ENCODE peak calls at places on chromosomes 3 and 15, in five cellular contexts. N is neural progenitor cell, I is lower lobe of right lung, G is left ventricle myocardium inferior, W is pancreas. S is an unnamed sample.

GRCh38 chr3:44845528-44846520 is 15.9 kb upstream of the TMEM42 start:
- DNase-seq in N (no peak), I (no peak), G (peak; percentile 45), W (no peak), S (no peak)

GRCh38 chr3:100590114-100590839 is 19.1 kb upstream of the ADGRG7 start:
- DNase-seq in N (peak; percentile 64), I (no peak), G (no peak), W (no peak), S (peak; percentile 50)

GRCh38 chr15:96629501-96629900 is 299.0 kb downstream of the NR2F2 start:
- DNase-seq in N (no peak), I (no peak), G (peak; percentile 45), W (no peak), S (no peak)

GRCh38 chr3:78765671-78766485 is 1001.9 kb downstream of the ROBO1 start:
- DNase-seq in N (no peak), I (no peak), G (no peak), W (no peak), S (no peak)

GRCh38 chr3:18657858-18658820 is 233.0 kb upstream of the SATB1 start:
- DNase-seq in N (no peak), I (no peak), G (no peak), W (no peak), S (no peak)

GRCh38 chr3:16147226-16147625 is 27.3 kb upstream of the GALNT15 start:
- DNase-seq in N (no peak), I (no peak), G (no peak), W (no peak), S (no peak)

GRCh38 chr3:56917337-56917697 is 115.6 kb upstream of the ARHGEF3 start:
- DNase-seq in N (no peak), I (no peak), G (no peak), W (no peak), S (no peak)

GRCh38 chr15:72770673-72771328 is 12.8 kb downstream of the ADPGK start:
- DNase-seq in N (no peak), I (no peak), G (no peak), W (no peak), S (no peak)

GRCh38 chr3:111073186-111073585 is 1.6 kb downstream of the NECTIN3 start:
- DNase-seq in N (no peak), I (no peak), G (no peak), W (no peak), S (no peak)

GRCh38 chr3:149393355-149394165 is 16.1 kb upstream of the TM4SF1 start:
- DNase-seq in N (peak; percentile 82), I (peak; percentile 84), G (peak; percentile 68), W (no peak), S (no peak)

GRCh38 chr3:113668015-113668414 is 28.4 kb downstream of the USF3 start:
- DNase-seq in N (no peak), I (no peak), G (no peak), W (no peak), S (no peak)

GRCh38 chr15:70964058-70964457 is 71.4 kb downstream of the LRRC49 start:
- DNase-seq in N (no peak), I (no peak), G (no peak), W (no peak), S (no peak)

GRCh38 chr15:79896131-79896633 is 632 bp downstream of the MTHFS start:
- DNase-seq in N (peak; percentile 8), I (no peak), G (no peak), W (no peak), S (no peak)

GRCh38 chr15:64476550-64476949 is 16.2 kb downstream of the ZNF609 start:
- DNase-seq in N (no peak), I (no peak), G (no peak), W (no peak), S (no peak)

GRCh38 chr15:69532066-69532465 is 79.4 kb downstream of the RPLP1 start:
- DNase-seq in N (no peak), I (no peak), G (no peak), W (no peak), S (no peak)

DNA sequence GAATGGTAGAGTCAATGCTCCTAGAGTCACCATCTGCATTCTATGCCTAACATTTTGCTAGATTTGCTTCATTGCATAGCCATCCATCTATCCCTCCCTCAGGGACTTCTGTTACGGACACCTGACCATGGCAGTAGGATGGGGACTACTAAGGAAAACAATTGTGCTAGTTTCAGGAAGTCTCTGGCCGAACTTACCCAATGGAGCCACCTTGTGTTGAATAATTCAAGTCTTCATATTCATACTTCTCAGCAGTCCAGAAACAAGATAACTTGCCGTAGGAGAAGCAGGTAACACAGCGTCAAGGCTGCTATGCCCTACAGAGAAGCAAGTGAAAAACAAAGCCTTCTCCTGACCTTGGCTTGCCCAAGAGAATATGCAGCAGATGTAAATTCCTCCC is 685.3 kb downstream of the GRM7 start:
- DNase-seq in N (no peak), I (no peak), G (no peak), W (no peak), S (no peak)
- TF ChIP-seq CTCF in N (no peak), I (peak; percentile 28), G (peak; percentile 55), W (no peak), S (no peak)

DNA sequence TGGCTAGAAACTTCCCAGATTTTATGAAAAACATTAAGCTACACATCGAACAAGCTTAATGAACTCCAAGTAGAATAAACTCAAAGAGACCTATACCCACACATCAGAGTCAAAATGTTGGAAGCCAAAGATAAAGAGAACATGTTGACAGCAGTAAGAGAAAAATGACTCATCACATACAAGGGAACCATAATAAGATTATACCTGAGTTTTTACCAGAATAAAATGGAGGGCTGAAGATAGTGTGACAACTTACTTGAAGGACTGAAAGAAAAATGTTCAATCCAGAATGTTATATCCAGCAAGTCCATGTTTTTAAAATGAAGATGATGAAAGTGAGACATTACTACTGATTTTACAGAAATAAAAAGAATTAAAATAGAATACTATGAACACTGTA is 22.8 kb downstream of the MYL3 start:
- DNase-seq in N (no peak), I (no peak), G (no peak), W (no peak), S (no peak)
- H3K9me3 ChIP-seq in N (peaks cover 18% of the 10 kb centered on the region), I (peaks cover 20% of the 10 kb centered on the region), G (peaks cover 62% of the 10 kb centered on the region), W (no peaks in the 10 kb centered on the region), S (peaks cover 27% of the 10 kb centered on the region)

GRCh38 chr15:50685191-50685975 is 1.2 kb downstream of the TRPM7 start:
- DNase-seq in N (no peak), I (no peak), G (no peak), W (no peak), S (no peak)
- TF ChIP-seq CTCF in N (no peak), I (no peak), G (peak; percentile 14), W (no peak), S (no peak)

GRCh38 chr15:25716414-25717102 is 146.6 kb downstream of the ATP10A start:
- DNase-seq in N (no peak), I (no peak), G (no peak), W (peak; percentile 18), S (no peak)
- H3K9me3 ChIP-seq in N (no peaks in the 10 kb centered on the region), I (no peaks in the 10 kb centered on the region), G (no peaks in the 10 kb centered on the region), W (no peaks in the 10 kb centered on the region), S (no peaks in the 10 kb centered on the region)

GRCh38 chr15:52566889-52567288 is 1.9 kb downstream of the ARPP19 start:
- DNase-seq in N (no peak), I (no peak), G (no peak), W (no peak), S (no peak)

GRCh38 chr15:52569244-52569585 is 385 bp upstream of the ARPP19 start:
- DNase-seq in N (no peak), I (no peak), G (no peak), W (no peak), S (no peak)

GRCh38 chr15:52563499-52564060 is 5.2 kb downstream of the ARPP19 start:
- DNase-seq in N (no peak), I (no peak), G (no peak), W (no peak), S (no peak)

GRCh38 chr15:52567886-52568568 is 803 bp downstream of the ARPP19 start:
- DNase-seq in N (no peak), I (peak; percentile 53), G (no peak), W (peak; percentile 67), S (peak; percentile 33)

DNA sequence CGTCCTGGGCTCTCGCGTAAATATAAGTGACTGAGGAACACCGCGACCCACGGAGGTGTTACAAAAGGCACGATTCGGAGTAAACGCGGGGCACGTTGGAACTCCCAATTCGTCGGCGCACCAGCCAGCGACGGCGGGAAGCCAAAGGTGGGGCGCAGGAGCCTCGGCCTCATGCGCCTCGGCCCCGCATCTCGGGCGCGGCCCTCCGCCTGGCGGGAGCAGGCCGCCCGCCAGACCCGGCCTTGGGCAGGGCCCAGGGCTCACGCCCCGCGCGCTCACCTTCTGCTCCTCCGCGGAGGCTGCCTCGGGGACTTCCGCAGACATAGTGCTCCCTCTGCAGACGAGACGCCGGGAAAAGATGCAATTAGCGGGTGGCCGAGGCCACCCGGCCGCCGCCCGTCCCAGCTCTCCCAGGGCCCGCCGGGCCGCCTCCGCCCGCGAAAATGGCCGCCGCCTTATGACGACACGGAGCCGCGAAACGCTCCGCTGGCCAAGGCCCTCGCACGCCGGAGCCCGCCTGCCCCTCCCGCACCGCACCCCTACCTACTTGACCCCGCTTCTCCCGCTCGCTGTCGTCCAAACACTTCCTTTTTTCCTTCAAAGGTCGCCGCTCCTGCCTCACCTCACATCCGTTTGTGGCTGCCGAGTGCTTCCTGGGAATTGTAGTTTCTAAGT is at the start of gene ARPP19:
- DNase-seq in N (peak; percentile 97), I (peak; percentile 94), G (peak; percentile 88), W (peak; percentile 90), S (peak; percentile 62)
- TF ChIP-seq CTCF in N (peak; percentile 39), I (no peak), G (peak; percentile 31), W (no peak), S (peak; percentile 24)

GRCh38 chr3:26535151-26535550 is 87.4 kb upstream of the LRRC3B start:
- DNase-seq in N (no peak), I (no peak), G (no peak), W (no peak), S (no peak)

GRCh38 chr3:26536955-26537354 is 85.6 kb upstream of the LRRC3B start:
- DNase-seq in N (no peak), I (no peak), G (no peak), W (no peak), S (no peak)
- H3K9me3 ChIP-seq in N (no peaks in the 10 kb centered on the region), I (no peaks in the 10 kb centered on the region), G (no peaks in the 10 kb centered on the region), W (no peaks in the 10 kb centered on the region), S (peaks cover 5% of the 10 kb centered on the region)

DNA sequence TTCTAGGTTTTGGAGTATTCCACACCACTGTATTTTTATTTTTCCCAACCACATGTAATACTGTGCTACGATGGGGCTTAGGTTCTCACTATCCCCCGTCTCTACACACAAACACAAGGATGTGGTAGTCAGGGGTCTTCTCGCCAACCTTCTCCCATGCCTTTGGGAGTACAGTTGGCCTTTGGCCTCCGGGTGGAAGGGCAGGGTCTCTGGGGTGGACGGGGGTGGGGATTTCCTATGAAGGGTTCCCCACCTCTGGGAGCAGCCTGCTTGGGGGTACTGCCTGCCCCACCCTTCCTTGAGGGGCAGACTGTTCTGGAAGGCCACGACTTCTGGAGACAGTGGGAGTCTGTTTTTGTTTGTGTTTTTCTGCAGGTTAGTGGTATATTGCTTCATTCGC is 21.2 kb upstream of the RAD18 start:
- DNase-seq in N (no peak), I (no peak), G (no peak), W (no peak), S (no peak)
- TF ChIP-seq CTCF in N (no peak), I (no peak), G (no peak), W (no peak), S (no peak)

S was measured in CD4-positive, alpha-beta T cell.